ENCODE peak calls at places on chromosomes 6 and 20, in six cellular contexts. One of them, this sample, is unnamed.

GRCh38 chr6:56902551-56903464 is 52.1 kb upstream of the BEND6 start:
- DNase-seq in NCI-H748 treated with DMSO at 0.1 percent for 48 hours: peak
- DNase-seq in HS-27A: no peak
- DNase-seq in B cell: no peak
- DNase-seq in non-pigmented ciliary epithelial cell: peak
- DNase-seq in thyroid gland: no peak
- DNase-seq in this sample: peak

GRCh38 chr6:124294572-124294971 is 490.9 kb downstream of the NKAIN2 start:
- DNase-seq in NCI-H748 treated with DMSO at 0.1 percent for 48 hours: no peak
- DNase-seq in HS-27A: no peak
- DNase-seq in B cell: no peak
- DNase-seq in non-pigmented ciliary epithelial cell: peak
- DNase-seq in thyroid gland: no peak
- DNase-seq in this sample: no peak

GRCh38 chr20:62339647-62340062 is 27.5 kb downstream of the LAMA5 start:
- DNase-seq in NCI-H748 treated with DMSO at 0.1 percent for 48 hours: no peak
- DNase-seq in HS-27A: no peak
- DNase-seq in B cell: peak
- DNase-seq in non-pigmented ciliary epithelial cell: no peak
- DNase-seq in thyroid gland: no peak
- DNase-seq in this sample: no peak

GRCh38 chr6:2937627-2938003 is 33.8 kb downstream of the SERPINB6 start:
- DNase-seq in NCI-H748 treated with DMSO at 0.1 percent for 48 hours: no peak
- DNase-seq in HS-27A: no peak
- DNase-seq in B cell: no peak
- DNase-seq in non-pigmented ciliary epithelial cell: no peak
- DNase-seq in thyroid gland: no peak
- DNase-seq in this sample: no peak

GRCh38 chr6:30154709-30155521 is 6.1 kb downstream of the TRIM10 start:
- DNase-seq in NCI-H748 treated with DMSO at 0.1 percent for 48 hours: no peak
- DNase-seq in HS-27A: peak
- DNase-seq in B cell: no peak
- DNase-seq in non-pigmented ciliary epithelial cell: no peak
- DNase-seq in thyroid gland: no peak
- DNase-seq in this sample: peak

GRCh38 chr6:71190809-71191208 is 97.8 kb upstream of the OGFRL1 start:
- DNase-seq in NCI-H748 treated with DMSO at 0.1 percent for 48 hours: peak
- DNase-seq in HS-27A: no peak
- DNase-seq in B cell: no peak
- DNase-seq in non-pigmented ciliary epithelial cell: no peak
- DNase-seq in thyroid gland: no peak
- DNase-seq in this sample: no peak

GRCh38 chr6:1856381-1856780 is 246.7 kb downstream of the FOXC1 start:
- DNase-seq in NCI-H748 treated with DMSO at 0.1 percent for 48 hours: peak
- DNase-seq in HS-27A: no peak
- DNase-seq in B cell: peak
- DNase-seq in non-pigmented ciliary epithelial cell: no peak
- DNase-seq in thyroid gland: peak
- DNase-seq in this sample: peak

GRCh38 chr20:32737371-32738223 is 5.7 kb downstream of the COMMD7 start:
- DNase-seq in NCI-H748 treated with DMSO at 0.1 percent for 48 hours: no peak
- DNase-seq in HS-27A: no peak
- DNase-seq in B cell: no peak
- DNase-seq in non-pigmented ciliary epithelial cell: no peak
- DNase-seq in thyroid gland: no peak
- DNase-seq in this sample: peak

GRCh38 chr20:58890073-58890453 is 37.5 kb downstream of the GNAS start:
- DNase-seq in NCI-H748 treated with DMSO at 0.1 percent for 48 hours: no peak
- DNase-seq in HS-27A: no peak
- DNase-seq in B cell: no peak
- DNase-seq in non-pigmented ciliary epithelial cell: no peak
- DNase-seq in thyroid gland: no peak
- DNase-seq in this sample: no peak

GRCh38 chr6:13488015-13488895 is 855 bp upstream of the GFOD1 start:
- DNase-seq in NCI-H748 treated with DMSO at 0.1 percent for 48 hours: peak
- DNase-seq in HS-27A: no peak
- DNase-seq in B cell: no peak
- DNase-seq in non-pigmented ciliary epithelial cell: no peak
- DNase-seq in thyroid gland: peak
- DNase-seq in this sample: no peak

GRCh38 chr6:79152269-79152737 is 74.2 kb upstream of the PHIP start:
- DNase-seq in NCI-H748 treated with DMSO at 0.1 percent for 48 hours: no peak
- DNase-seq in HS-27A: no peak
- DNase-seq in B cell: no peak
- DNase-seq in non-pigmented ciliary epithelial cell: no peak
- DNase-seq in thyroid gland: no peak
- DNase-seq in this sample: no peak

GRCh38 chr20:62685781-62686555 is 22.7 kb upstream of the NTSR1 start:
- DNase-seq in NCI-H748 treated with DMSO at 0.1 percent for 48 hours: peak
- DNase-seq in HS-27A: no peak
- DNase-seq in B cell: peak
- DNase-seq in non-pigmented ciliary epithelial cell: no peak
- DNase-seq in thyroid gland: peak
- DNase-seq in this sample: no peak

GRCh38 chr6:44036196-44036595 is 91.1 kb downstream of the MRPL14 start:
- DNase-seq in NCI-H748 treated with DMSO at 0.1 percent for 48 hours: no peak
- DNase-seq in HS-27A: no peak
- DNase-seq in B cell: no peak
- DNase-seq in non-pigmented ciliary epithelial cell: no peak
- DNase-seq in thyroid gland: no peak
- DNase-seq in this sample: no peak

GRCh38 chr6:24547243-24547642 is 52.5 kb downstream of the ALDH5A1 start:
- DNase-seq in NCI-H748 treated with DMSO at 0.1 percent for 48 hours: no peak
- DNase-seq in HS-27A: no peak
- DNase-seq in B cell: no peak
- DNase-seq in non-pigmented ciliary epithelial cell: no peak
- DNase-seq in thyroid gland: no peak
- DNase-seq in this sample: no peak

GRCh38 chr6:82442320-82442719 is 78.7 kb downstream of the TPBG start:
- DNase-seq in NCI-H748 treated with DMSO at 0.1 percent for 48 hours: peak
- DNase-seq in HS-27A: no peak
- DNase-seq in B cell: no peak
- DNase-seq in non-pigmented ciliary epithelial cell: no peak
- DNase-seq in thyroid gland: no peak
- DNase-seq in this sample: no peak

GRCh38 chr6:15371151-15371550 is 125.3 kb downstream of the JARID2 start:
- DNase-seq in NCI-H748 treated with DMSO at 0.1 percent for 48 hours: no peak
- DNase-seq in HS-27A: no peak
- DNase-seq in B cell: no peak
- DNase-seq in non-pigmented ciliary epithelial cell: no peak
- DNase-seq in thyroid gland: no peak
- DNase-seq in this sample: no peak

GRCh38 chr6:16543491-16543890 is 217.8 kb downstream of the ATXN1 start:
- DNase-seq in NCI-H748 treated with DMSO at 0.1 percent for 48 hours: no peak
- DNase-seq in HS-27A: no peak
- DNase-seq in B cell: no peak
- DNase-seq in non-pigmented ciliary epithelial cell: no peak
- DNase-seq in thyroid gland: no peak
- DNase-seq in this sample: no peak

GRCh38 chr6:157688960-157689599 is 134.0 kb upstream of the SNX9 start:
- DNase-seq in NCI-H748 treated with DMSO at 0.1 percent for 48 hours: no peak
- DNase-seq in HS-27A: no peak
- DNase-seq in B cell: no peak
- DNase-seq in non-pigmented ciliary epithelial cell: no peak
- DNase-seq in thyroid gland: no peak
- DNase-seq in this sample: no peak

GRCh38 chr20:38255389-38255788 is 5.1 kb downstream of the KIAA1755 start:
- DNase-seq in NCI-H748 treated with DMSO at 0.1 percent for 48 hours: no peak
- DNase-seq in HS-27A: no peak
- DNase-seq in B cell: no peak
- DNase-seq in non-pigmented ciliary epithelial cell: no peak
- DNase-seq in thyroid gland: peak
- DNase-seq in this sample: no peak

GRCh38 chr6:30646450-30647038 is 389 bp upstream of the C6orf136 start:
- DNase-seq in NCI-H748 treated with DMSO at 0.1 percent for 48 hours: peak
- DNase-seq in HS-27A: no peak
- DNase-seq in B cell: peak
- DNase-seq in non-pigmented ciliary epithelial cell: no peak
- DNase-seq in thyroid gland: peak
- DNase-seq in this sample: no peak

GRCh38 chr6:21826031-21826430 is 232.5 kb downstream of the SOX4 start:
- DNase-seq in NCI-H748 treated with DMSO at 0.1 percent for 48 hours: no peak
- DNase-seq in HS-27A: no peak
- DNase-seq in B cell: no peak
- DNase-seq in non-pigmented ciliary epithelial cell: no peak
- DNase-seq in thyroid gland: no peak
- DNase-seq in this sample: no peak

GRCh38 chr6:21587925-21588811 is 5.4 kb upstream of the SOX4 start:
- DNase-seq in NCI-H748 treated with DMSO at 0.1 percent for 48 hours: peak
- DNase-seq in HS-27A: no peak
- DNase-seq in B cell: peak
- DNase-seq in non-pigmented ciliary epithelial cell: no peak
- DNase-seq in thyroid gland: peak
- DNase-seq in this sample: no peak

GRCh38 chr20:63740070-63740500 is 509 bp downstream of the SLC2A4RG start:
- DNase-seq in NCI-H748 treated with DMSO at 0.1 percent for 48 hours: peak
- DNase-seq in HS-27A: no peak
- DNase-seq in B cell: no peak
- DNase-seq in non-pigmented ciliary epithelial cell: no peak
- DNase-seq in thyroid gland: peak
- DNase-seq in this sample: no peak

This sample was measured in AG04449.